ENCODE peak calls at places on chromosomes 12 and 14, in eight cellular contexts. H is endodermal cell, A is AG09319, L is ovary, F is retinal pigment epithelial cell, D is astrocyte of the cerebellum, R is A549, O is GM12865. T is an unnamed sample.

GRCh38 chr14:30214456-30215090 is 286.9 kb upstream of the PRKD1 start:
- DNase-seq in H (peak), A (peak), L (no peak), F (no peak), D (peak), R (peak), O (peak), T (peak)

GRCh38 chr12:42524716-42525115 is 64.8 kb downstream of the PRICKLE1 start:
- DNase-seq in H (no peak), A (no peak), L (no peak), F (peak), D (no peak), R (no peak), O (no peak), T (no peak)

GRCh38 chr14:100022772-100023451 is 42.3 kb upstream of the EVL start:
- DNase-seq in H (no peak), A (no peak), L (no peak), F (no peak), D (no peak), R (no peak), O (peak), T (no peak)

GRCh38 chr12:132593521-132593920 is 16.9 kb downstream of the LRCOL1 start:
- DNase-seq in H (no peak), A (no peak), L (no peak), F (no peak), D (no peak), R (no peak), O (no peak), T (no peak)

GRCh38 chr14:56686416-56686815 is 106.8 kb downstream of the TMEM260 start:
- DNase-seq in H (peak), A (no peak), L (no peak), F (peak), D (no peak), R (no peak), O (no peak), T (no peak)

GRCh38 chr12:131473261-131473660 is 237.6 kb upstream of the SFSWAP start:
- DNase-seq in H (peak), A (no peak), L (no peak), F (no peak), D (no peak), R (no peak), O (no peak), T (no peak)

GRCh38 chr14:89466460-89466859 is 49.4 kb upstream of the FOXN3 start:
- DNase-seq in H (peak), A (no peak), L (no peak), F (no peak), D (no peak), R (no peak), O (peak), T (no peak)

GRCh38 chr14:103118663-103119404 is 4.4 kb upstream of the TNFAIP2 start:
- DNase-seq in H (no peak), A (no peak), L (no peak), F (no peak), D (no peak), R (no peak), O (no peak), T (no peak)

GRCh38 chr14:58947816-58948440 is 240.5 kb upstream of the DAAM1 start:
- DNase-seq in H (peak), A (no peak), L (no peak), F (no peak), D (no peak), R (peak), O (peak), T (no peak)

GRCh38 chr14:30656190-30656632 is 34.1 kb downstream of the SCFD1 start:
- DNase-seq in H (peak), A (no peak), L (no peak), F (no peak), D (no peak), R (peak), O (peak), T (peak)

GRCh38 chr12:88665051-88665450 is 84.8 kb upstream of the KITLG start:
- DNase-seq in H (no peak), A (no peak), L (no peak), F (no peak), D (peak), R (no peak), O (no peak), T (no peak)

GRCh38 chr12:79203103-79203502 is 338.5 kb downstream of the SYT1 start:
- DNase-seq in H (no peak), A (no peak), L (no peak), F (no peak), D (no peak), R (peak), O (no peak), T (no peak)

GRCh38 chr14:68927956-68928675 is 51.0 kb downstream of the ACTN1 start:
- DNase-seq in H (no peak), A (no peak), L (no peak), F (no peak), D (no peak), R (no peak), O (no peak), T (no peak)

GRCh38 chr14:56703947-56704346 is 106.3 kb downstream of the OTX2 start:
- DNase-seq in H (peak), A (no peak), L (no peak), F (no peak), D (no peak), R (no peak), O (no peak), T (no peak)

GRCh38 chr12:59452746-59453145 is 143.1 kb upstream of the SLC16A7 start:
- DNase-seq in H (no peak), A (peak), L (no peak), F (no peak), D (no peak), R (no peak), O (no peak), T (no peak)

GRCh38 chr12:15208871-15209656 is 12.2 kb downstream of the RERG start:
- DNase-seq in H (no peak), A (no peak), L (no peak), F (no peak), D (no peak), R (no peak), O (no peak), T (no peak)

GRCh38 chr14:80095623-80096022 is 115.7 kb downstream of the DIO2 start:
- DNase-seq in H (no peak), A (peak), L (no peak), F (peak), D (peak), R (peak), O (no peak), T (peak)

GRCh38 chr14:35879654-35880249 is 53.6 kb downstream of the BRMS1L start:
- DNase-seq in H (no peak), A (no peak), L (no peak), F (no peak), D (no peak), R (peak), O (peak), T (no peak)

GRCh38 chr12:115450710-115451109 is 766.7 kb upstream of the TBX3 start:
- DNase-seq in H (no peak), A (no peak), L (no peak), F (no peak), D (no peak), R (no peak), O (no peak), T (no peak)

GRCh38 chr14:99522457-99522891 is 41.3 kb downstream of the CCNK start:
- DNase-seq in H (peak), A (no peak), L (peak), F (no peak), D (no peak), R (peak), O (no peak), T (peak)

GRCh38 chr12:54355104-54355815 is 9.0 kb downstream of the GPR84 start:
- DNase-seq in H (peak), A (no peak), L (no peak), F (no peak), D (no peak), R (no peak), O (no peak), T (no peak)
- TF ChIP-seq CTCF in H (peak), A (no peak), L (no peak), F (peak), D (peak), R (no peak), O (no peak), T (no peak)

GRCh38 chr12:67647251-67647546 is 1.3 kb upstream of the DYRK2 start:
- DNase-seq in H (no peak), A (no peak), L (no peak), F (no peak), D (no peak), R (no peak), O (no peak), T (no peak)

GRCh38 chr12:67649165-67650126 is 901 bp downstream of the DYRK2 start:
- DNase-seq in H (peak), A (no peak), L (peak), F (no peak), D (no peak), R (no peak), O (peak), T (no peak)

GRCh38 chr12:67646775-67647174 is 1.8 kb upstream of the DYRK2 start:
- DNase-seq in H (no peak), A (no peak), L (no peak), F (no peak), D (no peak), R (no peak), O (no peak), T (no peak)

GRCh38 chr12:67648306-67649164 is at the start of gene DYRK2:
- DNase-seq in H (peak), A (peak), L (peak), F (no peak), D (no peak), R (peak), O (peak), T (no peak)

GRCh38 chr12:67647547-67648305 is 819 bp upstream of the DYRK2 start:
- DNase-seq in H (peak), A (peak), L (peak), F (peak), D (peak), R (peak), O (peak), T (peak)
- TF ChIP-seq CTCF in H (peak), A (peak), L (no peak), F (peak), D (peak), R (no peak), O (no peak), T (peak)

GRCh38 chr12:25959069-25959961 is 833 bp downstream of the RASSF8 start:
- DNase-seq in H (peak), A (peak), L (peak), F (no peak), D (peak), R (peak), O (peak), T (no peak)
- TF ChIP-seq CTCF in H (no peak), A (peak), L (no peak), F (peak), D (peak), R (no peak), O (no peak), T (no peak)

GRCh38 chr12:109221277-109221931 is 87.7 kb downstream of the FOXN4 start:
- DNase-seq in H (no peak), A (no peak), L (no peak), F (no peak), D (no peak), R (no peak), O (no peak), T (no peak)
- TF ChIP-seq CTCF in H (no peak), A (no peak), L (no peak), F (no peak), D (no peak), R (no peak), O (no peak), T (no peak)

DNA sequence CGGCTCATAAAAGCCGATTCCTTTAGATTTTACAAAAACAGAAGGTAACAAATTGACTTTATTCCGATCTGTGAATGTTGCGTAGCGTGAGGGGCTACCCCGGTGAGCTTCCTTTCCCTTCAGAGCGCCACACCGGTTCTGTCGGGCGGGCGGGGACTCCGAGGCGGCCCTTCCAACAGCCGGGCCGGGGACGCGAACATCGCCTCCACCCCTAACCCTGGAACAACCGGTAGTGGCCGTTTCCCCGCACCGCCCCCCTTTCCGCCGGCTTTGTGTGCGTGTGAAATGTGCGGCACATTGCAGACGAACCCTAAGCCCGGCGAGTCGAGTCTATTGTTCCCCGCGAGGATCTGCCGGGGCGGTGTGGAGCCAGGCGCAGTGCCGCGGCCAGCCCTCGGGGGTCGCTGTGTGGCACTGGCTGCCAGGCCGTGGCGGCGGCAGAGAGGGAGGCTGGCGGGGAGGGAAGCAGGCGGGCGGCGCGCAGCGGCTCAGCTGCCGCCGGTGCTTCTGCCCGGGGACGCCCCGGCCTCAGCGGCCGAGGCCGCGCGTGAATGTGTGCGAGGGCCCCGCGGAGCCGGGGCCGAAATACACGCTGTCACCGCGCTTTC is 777 bp upstream of the ARID2 start:
- DNase-seq in H (peak), A (peak), L (peak), F (peak), D (peak), R (peak), O (peak), T (peak)
- TF ChIP-seq CTCF in H (peak), A (peak), L (peak), F (peak), D (peak), R (peak), O (peak), T (peak)

GRCh38 chr14:31934767-31935266 is 142.3 kb upstream of the ARHGAP5 start:
- DNase-seq in H (peak), A (no peak), L (peak), F (no peak), D (no peak), R (peak), O (peak), T (no peak)
- TF ChIP-seq CTCF in H (peak), A (peak), L (no peak), F (peak), D (peak), R (peak), O (no peak), T (peak)

GRCh38 chr14:20661197-20661596 is 19.7 kb upstream of the OR6S1 start:
- DNase-seq in H (no peak), A (no peak), L (no peak), F (no peak), D (no peak), R (no peak), O (no peak), T (no peak)
- TF ChIP-seq CTCF in H (no peak), A (no peak), L (no peak), F (no peak), D (no peak), R (no peak), O (no peak), T (no peak)

GRCh38 chr12:102916252-102917025 is 605 bp downstream of the PAH start:
- DNase-seq in H (no peak), A (no peak), L (no peak), F (no peak), D (no peak), R (no peak), O (no peak), T (no peak)

GRCh38 chr12:102918840-102919239 is 1.8 kb upstream of the PAH start:
- DNase-seq in H (no peak), A (no peak), L (no peak), F (no peak), D (no peak), R (no peak), O (no peak), T (no peak)

GRCh38 chr12:102913453-102914226 is 3.4 kb downstream of the PAH start:
- DNase-seq in H (no peak), A (no peak), L (no peak), F (no peak), D (no peak), R (no peak), O (no peak), T (no peak)

GRCh38 chr12:102920271-102920670 is 3.2 kb upstream of the PAH start:
- DNase-seq in H (no peak), A (no peak), L (no peak), F (no peak), D (no peak), R (no peak), O (no peak), T (no peak)

DNA sequence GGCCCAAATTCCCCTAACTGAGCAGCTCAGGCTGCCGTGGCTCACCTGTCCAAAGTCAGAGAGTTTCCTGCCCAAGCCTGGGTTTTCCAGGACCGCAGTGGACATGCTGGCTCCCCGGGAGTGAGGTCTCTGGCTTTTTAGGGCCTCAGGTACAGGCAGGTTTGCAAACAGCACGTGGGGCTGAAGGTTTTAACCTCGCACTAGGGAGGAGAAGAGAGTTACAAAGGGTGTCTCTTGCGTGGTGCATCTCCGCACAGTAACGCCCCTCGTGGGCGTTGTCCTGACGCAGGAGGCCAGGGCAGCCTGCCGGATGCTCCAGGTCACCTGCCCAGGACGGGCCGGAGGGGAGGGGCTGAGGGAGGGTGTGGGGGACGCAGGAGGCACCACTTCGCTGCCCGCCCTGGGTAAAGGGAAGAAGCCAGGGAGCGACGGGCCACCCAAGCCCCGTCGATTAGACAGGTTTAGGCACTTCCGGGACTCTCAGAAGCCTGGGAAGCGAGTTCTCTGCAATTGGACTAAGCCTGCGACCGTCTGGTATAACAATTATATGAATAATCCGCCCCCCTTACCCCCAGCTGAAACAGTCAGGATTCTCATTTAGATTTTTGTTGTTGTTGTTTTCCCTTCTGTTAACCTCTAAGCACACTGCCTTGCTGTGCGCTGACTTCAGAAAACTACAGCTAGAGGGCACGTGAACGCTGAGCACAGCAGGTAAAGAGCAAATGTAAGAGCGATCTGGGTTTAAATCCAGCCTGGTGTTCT is at the start of gene PAH:
- DNase-seq in H (peak), A (no peak), L (no peak), F (no peak), D (no peak), R (no peak), O (peak), T (no peak)
- TF ChIP-seq CTCF in H (peak), A (no peak), L (no peak), F (no peak), D (no peak), R (no peak), O (peak), T (no peak)

T was measured in HFF-Myc.